ENCODE peak calls at places on chromosomes 11 and 22, in eight cellular contexts. T is lung microvascular endothelial cell; O is anterior cingulate cortex; A is stimulated activated CD8-positive, alpha-beta memory T cell treated with anti-CD3 and anti-CD28 coated beads, Interleukin-15, amount 100 ng/mL, for 1 hour; G is T-helper 17 cell; Y is pancreas; W is WTC11; K is activated CD8-positive, alpha-beta T cell treated with anti-CD3 and anti-CD28 coated beads for 36 hours. S is an unnamed sample.

GRCh38 chr22:37070744-37071143 is 19.2 kb downstream of the KCTD17 start:
- DNase-seq in T (no peak), O (no peak), A (no peak), G (no peak), Y (no peak), W (no peak), K (no peak), S (no peak)

GRCh38 chr22:19265779-19266178 is 25.7 kb downstream of the CLTCL1 start:
- DNase-seq in T (no peak), O (no peak), A (no peak), G (no peak), Y (no peak), W (no peak), K (no peak), S (no peak)

GRCh38 chr11:66344550-66345315 is at the start of gene BRMS1:
- DNase-seq in T (peak), O (peak), A (peak), G (peak), Y (peak), W (peak), K (peak), S (peak)

GRCh38 chr22:44623771-44624510 is 78.1 kb upstream of the PRR5 start:
- DNase-seq in T (no peak), O (no peak), A (no peak), G (no peak), Y (no peak), W (peak), K (peak), S (no peak)

GRCh38 chr22:38989461-38989860 is 7.3 kb downstream of the APOBEC3B start:
- DNase-seq in T (no peak), O (no peak), A (no peak), G (no peak), Y (no peak), W (no peak), K (peak), S (no peak)

GRCh38 chr11:121479355-121479754 is 26.6 kb upstream of the SORL1-AS1 start:
- DNase-seq in T (no peak), O (no peak), A (no peak), G (no peak), Y (no peak), W (peak), K (no peak), S (no peak)

GRCh38 chr11:76629133-76629852 is 41.3 kb downstream of the LRRC32 start:
- DNase-seq in T (peak), O (no peak), A (no peak), G (no peak), Y (no peak), W (no peak), K (peak), S (no peak)

GRCh38 chr11:67267188-67268035 is 1.1 kb downstream of the GRK2 start:
- DNase-seq in T (no peak), O (no peak), A (no peak), G (no peak), Y (peak), W (no peak), K (peak), S (no peak)